ENCODE peak calls at places on chromosomes 5 and 9, in nine cellular contexts. D is A549, Y is adrenal gland, O is IMR-90, R is tibial nerve, T is HCT116, E is transverse colon, P is stomach, F is body of pancreas. I is an unnamed sample.

GRCh38 chr5:150625164-150625535 is 15.3 kb upstream of the SYNPO start:
- DNase-seq in Y (no peak), D (no peak), P (peak; percentile 49), O (no peak), T (no peak), R (no peak), F (no peak), E (no peak), I (peak; percentile 87)

GRCh38 chr5:135714126-135714894 is 120.2 kb upstream of the SLC25A48 start:
- DNase-seq in Y (no peak), O (no peak), E (no peak), R (no peak), P (no peak), D (no peak), T (no peak), F (no peak), I (no peak)

GRCh38 chr5:142697846-142698245 is 12.0 kb upstream of the FGF1 start:
- DNase-seq in O (peak; percentile 51), T (no peak), E (no peak), F (peak; percentile 30), D (no peak), Y (no peak), R (no peak), P (no peak), I (no peak)

GRCh38 chr5:176492431-176492830 is 44.2 kb downstream of the FAF2 start:
- DNase-seq in F (no peak), D (no peak), E (no peak), P (no peak), R (no peak), Y (no peak), O (peak; percentile 20), T (no peak), I (no peak)

GRCh38 chr5:1343931-1344901 is 683 bp downstream of the CLPTM1L start:
- DNase-seq in P (no peak), D (no peak), F (no peak), T (no peak), E (no peak), Y (no peak), R (no peak), O (peak; percentile 12), I (no peak)

GRCh38 chr9:75739884-75740611 is 150.4 kb upstream of the PCSK5 start:
- DNase-seq in E (no peak), P (no peak), D (no peak), R (peak; percentile 36), F (no peak), O (no peak), Y (no peak), T (no peak), I (no peak)

GRCh38 chr5:176474476-176474875 is 26.3 kb downstream of the FAF2 start:
- DNase-seq in T (no peak), P (no peak), F (no peak), D (no peak), R (no peak), E (no peak), Y (no peak), O (peak; percentile 56), I (no peak)

GRCh38 chr9:90433398-90433890 is 209.2 kb downstream of the DIRAS2 start:
- DNase-seq in D (peak; percentile 68), F (peak; percentile 10), Y (no peak), P (peak; percentile 31), R (no peak), O (no peak), T (no peak), E (no peak), I (peak; percentile 87)

GRCh38 chr5:86546582-86546981 is 71.2 kb upstream of the COX7C start:
- DNase-seq in O (no peak), Y (no peak), E (no peak), D (peak; percentile 32), F (no peak), T (peak; percentile 42), R (no peak), P (no peak), I (no peak)

GRCh38 chr5:22591461-22591860 is 261.7 kb downstream of the CDH12 start:
- DNase-seq in O (no peak), R (no peak), F (no peak), D (no peak), P (no peak), T (no peak), E (no peak), Y (no peak), I (no peak)

GRCh38 chr5:38339446-38339845 is 81.1 kb downstream of the EGFLAM start:
- DNase-seq in F (no peak), O (no peak), D (no peak), P (no peak), Y (no peak), E (no peak), R (no peak), T (no peak), I (no peak)

GRCh38 chr5:92979716-92980115 is 601.3 kb downstream of the NR2F1-AS1 start:
- DNase-seq in Y (no peak), R (no peak), D (no peak), E (no peak), T (no peak), P (no peak), O (no peak), F (no peak), I (no peak)

GRCh38 chr5:33332804-33333203 is 108.0 kb upstream of the TARS1 start:
- DNase-seq in R (no peak), Y (no peak), F (no peak), E (no peak), P (no peak), O (no peak), T (no peak), D (no peak), I (no peak)

GRCh38 chr9:79080536-79080935 is 491.2 kb upstream of the TLE4 start:
- DNase-seq in D (no peak), T (no peak), E (no peak), P (no peak), F (no peak), Y (no peak), O (peak; percentile 8), R (no peak), I (no peak)

GRCh38 chr9:1709347-1709746 is 305.8 kb upstream of the SMARCA2 start:
- DNase-seq in E (no peak), D (peak; percentile 18), O (no peak), T (no peak), Y (no peak), R (no peak), F (no peak), P (no peak), I (no peak)

GRCh38 chr9:131658753-131659129 is 81.1 kb downstream of the RAPGEF1 start:
- DNase-seq in D (no peak), T (no peak), Y (no peak), P (no peak), E (no peak), O (no peak), F (no peak), R (no peak), I (no peak)
- TF ChIP-seq CTCF in D (no peak), T (no peak), Y (no peak), P (no peak), E (no peak), O (no peak), F (no peak), R (no peak), I (no peak)

DNA sequence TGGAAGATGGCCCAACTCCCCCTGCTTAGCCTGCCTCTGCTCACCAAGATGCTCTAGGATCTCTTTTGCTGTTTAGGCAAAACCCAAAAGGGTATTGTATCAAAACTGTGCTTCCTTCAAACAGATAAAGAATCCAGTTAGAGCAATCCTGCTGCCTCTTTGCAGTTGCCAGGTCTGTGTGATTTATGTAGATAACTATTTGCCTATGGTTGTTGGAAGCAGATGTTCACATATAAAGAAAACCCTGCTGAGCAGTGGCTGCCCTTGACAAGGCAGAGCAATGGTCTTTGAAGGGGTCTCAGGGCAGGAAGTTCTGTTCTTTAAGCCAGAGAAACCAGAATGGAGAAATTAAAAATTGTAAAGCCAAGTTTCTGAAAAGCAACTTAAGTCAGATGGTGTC is 68.6 kb downstream of the LRRC70 start:
- DNase-seq in E (no peak), R (no peak), T (no peak), P (no peak), Y (no peak), F (no peak), O (no peak), D (no peak), I (no peak)
- H3K4me1 ChIP-seq in E (no peaks in the 10 kb centered on the region), R (no peaks in the 10 kb centered on the region), T (no peaks in the 10 kb centered on the region), P (no peaks in the 10 kb centered on the region), Y (no peaks in the 10 kb centered on the region), F (no peaks in the 10 kb centered on the region), O (no peaks in the 10 kb centered on the region), D (no peaks in the 10 kb centered on the region), I (no peaks in the 10 kb centered on the region)

GRCh38 chr5:52989025-52989780 is at the start of gene ITGA2:
- DNase-seq in E (peak; percentile 81), T (peak; percentile 36), R (peak; percentile 7), P (peak; percentile 61), O (peak; percentile 40), F (peak; percentile 55), Y (peak; percentile 55), D (peak; percentile 71), I (peak; percentile 92)
- TF ChIP-seq POLR2A in E (peak; percentile 49), T (no peak), R (no peak), P (no peak), O (peak; percentile 35), F (peak; percentile 40), Y (no peak), D (peak; percentile 72), I (no peak)

GRCh38 chr5:14364576-14365472 is 216.8 kb upstream of the OTULINL start:
- DNase-seq in T (peak; percentile 13), E (no peak), D (peak; percentile 48), O (no peak), F (peak; percentile 64), P (peak; percentile 54), Y (no peak), R (no peak), I (no peak)

GRCh38 chr5:14362511-14362910 is 219.1 kb upstream of the OTULINL start:
- DNase-seq in P (no peak), E (no peak), F (peak; percentile 22), Y (no peak), T (no peak), O (no peak), R (no peak), D (no peak), I (no peak)

GRCh38 chr5:14366763-14367162 is 214.8 kb upstream of the OTULINL start:
- DNase-seq in Y (no peak), T (no peak), F (no peak), P (no peak), E (no peak), D (no peak), O (no peak), R (no peak), I (no peak)

GRCh38 chr5:14365831-14366435 is 215.7 kb upstream of the OTULINL start:
- DNase-seq in D (no peak), E (no peak), T (no peak), P (no peak), R (no peak), F (no peak), O (no peak), Y (no peak), I (no peak)

DNA sequence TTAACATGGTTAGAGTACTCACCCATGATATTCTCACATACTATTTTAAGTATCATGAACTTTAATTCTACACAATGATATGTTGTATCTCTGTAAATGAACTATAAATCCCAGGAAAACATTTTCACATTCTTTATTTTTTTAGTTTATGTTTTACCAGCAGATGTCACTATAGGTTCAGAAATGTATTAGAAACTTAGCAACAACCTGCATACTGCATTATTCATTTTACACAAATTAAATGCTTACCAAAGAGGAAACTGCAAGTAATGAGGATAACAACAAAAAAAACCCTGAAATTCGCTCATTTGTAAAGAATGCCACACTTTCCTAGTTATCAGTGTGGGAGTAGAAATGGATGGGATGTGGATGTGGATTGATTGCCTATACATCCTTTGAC is 217.5 kb upstream of the OTULINL start:
- DNase-seq in F (no peak), Y (no peak), D (no peak), T (no peak), E (no peak), O (no peak), P (no peak), R (no peak), I (no peak)
- TF ChIP-seq CTCF in F (peak; percentile 26), Y (no peak), D (no peak), T (no peak), E (no peak), O (peak; percentile 15), P (no peak), R (no peak), I (no peak)

I was measured in upper lobe of left lung.